ENCODE peak calls at places on chromosomes 16 and 17, in ten cellular contexts. Y, I, K, M, Z, D, O, W, V and R are unnamed samples.

GRCh38 chr16:27431773-27432599 is 30.0 kb downstream of the IL21R start:
- DNase-seq in Y (peak), I (no peak), K (no peak), M (no peak), Z (peak), D (no peak), O (peak), W (no peak), V (peak), R (no peak)

GRCh38 chr17:39623356-39623950 is 3.3 kb upstream of the PPP1R1B start:
- DNase-seq in Y (peak), I (peak), K (peak), M (peak), Z (peak), D (peak), O (no peak), W (peak), V (peak), R (peak)

GRCh38 chr16:69861276-69862030 is 89.7 kb upstream of the CLEC18A start:
- DNase-seq in Y (no peak), I (no peak), K (no peak), M (no peak), Z (no peak), D (peak), O (no peak), W (no peak), V (peak), R (no peak)

GRCh38 chr16:22898131-22898530 is 84.2 kb downstream of the HS3ST2 start:
- DNase-seq in Y (no peak), I (no peak), K (no peak), M (no peak), Z (no peak), D (no peak), O (no peak), W (no peak), V (no peak), R (no peak)

GRCh38 chr17:43695968-43696865 is 34.5 kb upstream of the MEOX1 start:
- DNase-seq in Y (no peak), I (no peak), K (no peak), M (no peak), Z (peak), D (no peak), O (no peak), W (no peak), V (peak), R (no peak)

GRCh38 chr17:12402963-12403622 is 262.6 kb upstream of the MYOCD start:
- DNase-seq in Y (no peak), I (no peak), K (no peak), M (no peak), Z (no peak), D (no peak), O (no peak), W (no peak), V (peak), R (no peak)

GRCh38 chr17:2086306-2086705 is 31.4 kb downstream of the HIC1 start:
- DNase-seq in Y (no peak), I (no peak), K (no peak), M (no peak), Z (no peak), D (no peak), O (no peak), W (no peak), V (no peak), R (no peak)

GRCh38 chr16:49474741-49475140 is 101.1 kb downstream of the C16orf78 start:
- DNase-seq in Y (peak), I (no peak), K (no peak), M (peak), Z (no peak), D (no peak), O (no peak), W (no peak), V (no peak), R (no peak)

GRCh38 chr16:48053346-48053745 is 102.4 kb downstream of the ABCC12 start:
- DNase-seq in Y (peak), I (no peak), K (no peak), M (peak), Z (peak), D (no peak), O (no peak), W (no peak), V (peak), R (peak)

GRCh38 chr16:86430814-86431213 is 79.5 kb upstream of the FOXF1 start:
- DNase-seq in Y (no peak), I (no peak), K (no peak), M (no peak), Z (no peak), D (no peak), O (no peak), W (no peak), V (no peak), R (no peak)

GRCh38 chr17:48294193-48294909 is 135.7 kb downstream of the SKAP1 start:
- DNase-seq in Y (no peak), I (no peak), K (no peak), M (no peak), Z (no peak), D (no peak), O (no peak), W (no peak), V (no peak), R (no peak)

GRCh38 chr16:73020409-73020884 is 27.5 kb downstream of the ZFHX3 start:
- DNase-seq in Y (peak), I (no peak), K (no peak), M (no peak), Z (no peak), D (peak), O (no peak), W (no peak), V (peak), R (peak)

GRCh38 chr17:81842725-81843504 is 8.1 kb upstream of the PPP1R27 start:
- DNase-seq in Y (no peak), I (no peak), K (no peak), M (no peak), Z (no peak), D (peak), O (no peak), W (no peak), V (no peak), R (peak)

GRCh38 chr16:23171234-23171948 is 11.2 kb upstream of the SCNN1G start:
- DNase-seq in Y (no peak), I (no peak), K (no peak), M (no peak), Z (no peak), D (no peak), O (no peak), W (no peak), V (peak), R (no peak)

GRCh38 chr16:68636064-68636551 is 9.0 kb upstream of the CDH3 start:
- DNase-seq in Y (no peak), I (no peak), K (no peak), M (no peak), Z (no peak), D (peak), O (peak), W (no peak), V (no peak), R (no peak)

GRCh38 chr16:73064996-73065349 is 17.0 kb upstream of the ZFHX3 start:
- DNase-seq in Y (no peak), I (no peak), K (no peak), M (no peak), Z (peak), D (no peak), O (no peak), W (no peak), V (no peak), R (no peak)

GRCh38 chr17:45296003-45296832 is 20.6 kb downstream of the MAP3K14 start:
- DNase-seq in Y (no peak), I (no peak), K (no peak), M (no peak), Z (no peak), D (no peak), O (no peak), W (no peak), V (peak), R (no peak)

GRCh38 chr16:19415918-19416317 is 1.8 kb upstream of the TMC5 start:
- DNase-seq in Y (no peak), I (no peak), K (no peak), M (no peak), Z (no peak), D (no peak), O (no peak), W (no peak), V (no peak), R (no peak)

GRCh38 chr17:73283250-73283649 is 21.6 kb upstream of the CPSF4L start:
- DNase-seq in Y (no peak), I (no peak), K (no peak), M (no peak), Z (no peak), D (no peak), O (no peak), W (no peak), V (no peak), R (no peak)

GRCh38 chr17:28547623-28548416 is 4.6 kb downstream of the UNC119 start:
- DNase-seq in Y (no peak), I (peak), K (peak), M (peak), Z (peak), D (peak), O (no peak), W (peak), V (peak), R (peak)

GRCh38 chr17:78337244-78338109 is 22.4 kb downstream of the SOCS3 start:
- DNase-seq in Y (no peak), I (no peak), K (no peak), M (no peak), Z (peak), D (no peak), O (no peak), W (no peak), V (peak), R (no peak)

GRCh38 chr17:80727409-80727755 is 182.7 kb downstream of the RPTOR start:
- DNase-seq in Y (no peak), I (no peak), K (no peak), M (no peak), Z (no peak), D (no peak), O (no peak), W (no peak), V (no peak), R (no peak)

GRCh38 chr17:58238147-58238634 is at the start of gene LPO:
- DNase-seq in Y (no peak), I (no peak), K (no peak), M (no peak), Z (no peak), D (no peak), O (no peak), W (no peak), V (no peak), R (no peak)

GRCh38 chr17:13583996-13584700 is 17.6 kb downstream of the HS3ST3A1 start:
- DNase-seq in Y (no peak), I (no peak), K (no peak), M (no peak), Z (no peak), D (no peak), O (no peak), W (no peak), V (no peak), R (no peak)

GRCh38 chr17:63647065-63647725 is 25.0 kb downstream of the MAP3K3 start:
- DNase-seq in Y (no peak), I (no peak), K (no peak), M (no peak), Z (no peak), D (no peak), O (no peak), W (no peak), V (peak), R (peak)

GRCh38 chr17:50459081-50459676 is 9.5 kb downstream of the CHAD start:
- DNase-seq in Y (no peak), I (no peak), K (no peak), M (peak), Z (no peak), D (no peak), O (no peak), W (no peak), V (peak), R (no peak)